ENCODE peak calls at places on chromosomes 7 and 10, in six cellular contexts. X, B, C, I, L and H are unnamed samples.

GRCh38 chr7:84612976-84613375 is 418.4 kb upstream of the SEMA3A start:
- DNase-seq in X (no peak), B (no peak), C (no peak), I (no peak), L (no peak), H (no peak)

GRCh38 chr10:8088504-8088903 is 34.0 kb downstream of the GATA3 start:
- DNase-seq in X (no peak), B (no peak), C (no peak), I (no peak), L (no peak), H (no peak)

GRCh38 chr7:114415054-114415997 is 711 bp downstream of the FOXP2 start:
- DNase-seq in X (no peak), B (peak), C (peak), I (no peak), L (no peak), H (no peak)

GRCh38 chr10:31884386-31884785 is 44.2 kb downstream of the ARHGAP12 start:
- DNase-seq in X (no peak), B (no peak), C (no peak), I (no peak), L (no peak), H (no peak)

GRCh38 chr7:44735403-44736165 is 13.1 kb upstream of the ZMIZ2 start:
- DNase-seq in X (no peak), B (peak), C (no peak), I (peak), L (no peak), H (no peak)

GRCh38 chr10:31765546-31765945 is 163.1 kb downstream of the ARHGAP12 start:
- DNase-seq in X (no peak), B (no peak), C (no peak), I (no peak), L (no peak), H (no peak)

GRCh38 chr7:28347462-28347861 is 64.9 kb upstream of the CREB5 start:
- DNase-seq in X (no peak), B (no peak), C (no peak), I (no peak), L (no peak), H (no peak)

GRCh38 chr7:74064696-74065095 is 18.9 kb upstream of the LIMK1 start:
- DNase-seq in X (no peak), B (no peak), C (no peak), I (no peak), L (no peak), H (no peak)

GRCh38 chr10:12896251-12896650 is 105.3 kb downstream of the CCDC3 start:
- DNase-seq in X (no peak), B (no peak), C (no peak), I (no peak), L (no peak), H (no peak)

GRCh38 chr7:110766874-110767273 is 324.1 kb upstream of the LRRN3 start:
- DNase-seq in X (no peak), B (no peak), C (peak), I (no peak), L (no peak), H (no peak)

GRCh38 chr7:158343936-158344455 is 243.6 kb downstream of the PTPRN2 start:
- DNase-seq in X (no peak), B (no peak), C (no peak), I (no peak), L (no peak), H (no peak)

GRCh38 chr10:116690356-116691078 is 51.8 kb downstream of the HSPA12A start:
- DNase-seq in X (no peak), B (peak), C (no peak), I (no peak), L (peak), H (no peak)

GRCh38 chr7:22944506-22944905 is 69.4 kb downstream of the HYCC1 start:
- DNase-seq in X (no peak), B (no peak), C (no peak), I (no peak), L (no peak), H (no peak)

GRCh38 chr7:111540199-111540815 is 22.0 kb downstream of the IMMP2L start:
- DNase-seq in X (no peak), B (no peak), C (peak), I (no peak), L (no peak), H (no peak)

GRCh38 chr10:34866848-34867247 is 51.8 kb upstream of the PARD3 start:
- DNase-seq in X (no peak), B (peak), C (no peak), I (no peak), L (no peak), H (no peak)

GRCh38 chr7:6193734-6194133 is 78.7 kb downstream of the CYTH3 start:
- DNase-seq in X (no peak), B (no peak), C (no peak), I (no peak), L (no peak), H (no peak)

GRCh38 chr10:101762736-101763135 is 13.2 kb downstream of the FGF8 start:
- DNase-seq in X (no peak), B (no peak), C (no peak), I (no peak), L (no peak), H (no peak)

GRCh38 chr7:150826061-150826849 is 25.7 kb downstream of the TMEM176A start:
- DNase-seq in X (no peak), B (no peak), C (no peak), I (no peak), L (no peak), H (no peak)

GRCh38 chr7:86939197-86939814 is 120.1 kb downstream of the ELAPOR2 start:
- DNase-seq in X (no peak), B (peak), C (peak), I (peak), L (no peak), H (no peak)

GRCh38 chr10:48651293-48651692 is 33.4 kb upstream of the WDFY4 start:
- DNase-seq in X (no peak), B (no peak), C (peak), I (no peak), L (no peak), H (no peak)

GRCh38 chr7:103637080-103637479 is 191.1 kb upstream of the SLC26A5 start:
- DNase-seq in X (no peak), B (no peak), C (no peak), I (peak), L (no peak), H (no peak)

GRCh38 chr10:78727728-78728127 is 341.0 kb upstream of the ZMIZ1 start:
- DNase-seq in X (peak), B (no peak), C (peak), I (no peak), L (peak), H (no peak)

GRCh38 chr7:133582766-133583523 is 330.1 kb downstream of the EXOC4 start:
- DNase-seq in X (no peak), B (no peak), C (no peak), I (no peak), L (no peak), H (no peak)

GRCh38 chr10:12349628-12350166 is 350 bp downstream of the CAMK1D start:
- DNase-seq in X (no peak), B (no peak), C (no peak), I (no peak), L (no peak), H (no peak)

GRCh38 chr7:54906963-54907362 is 111.9 kb upstream of the EGFR start:
- DNase-seq in X (no peak), B (no peak), C (no peak), I (no peak), L (no peak), H (no peak)

GRCh38 chr7:121882731-121883130 is 9.8 kb downstream of the PTPRZ1 start:
- DNase-seq in X (no peak), B (no peak), C (peak), I (no peak), L (no peak), H (no peak)